ENCODE peak calls at places on chromosomes 16 and 17, in six cellular contexts. S is breast epithelium, L is suprapubic skin, Z is sigmoid colon, O is SK-N-SH, K is transverse colon. C is an unnamed sample.

GRCh38 chr16:69276143-69277115 is 34.7 kb upstream of the VPS4A start:
- DNase-seq in S (no peak), L (no peak), Z (peak; percentile 90), O (peak; percentile 83), K (peak; percentile 31), C (no peak)

GRCh38 chr17:78407387-78407990 is 29.0 kb downstream of the PGS1 start:
- DNase-seq in S (no peak), L (no peak), Z (no peak), O (no peak), K (no peak), C (no peak)

GRCh38 chr17:67013891-67014290 is 30.5 kb upstream of the CACNG1 start:
- DNase-seq in S (no peak), L (no peak), Z (no peak), O (no peak), K (no peak), C (no peak)

GRCh38 chr17:60039096-60039495 is 39.6 kb downstream of the HEATR6 start:
- DNase-seq in S (no peak), L (peak; percentile 62), Z (no peak), O (no peak), K (no peak), C (no peak)

GRCh38 chr17:48335858-48336500 is 94.0 kb downstream of the SKAP1 start:
- DNase-seq in S (no peak), L (no peak), Z (no peak), O (peak; percentile 34), K (no peak), C (no peak)

GRCh38 chr16:3214904-3215600 is 19.9 kb downstream of the ZNF200 start:
- DNase-seq in S (no peak), L (no peak), Z (no peak), O (no peak), K (no peak), C (no peak)

GRCh38 chr17:38425744-38426143 is 2.5 kb upstream of the ARHGAP23 start:
- DNase-seq in S (no peak), L (no peak), Z (peak; percentile 78), O (no peak), K (no peak), C (no peak)

GRCh38 chr16:55621771-55622170 is 34.0 kb upstream of the SLC6A2 start:
- DNase-seq in S (no peak), L (no peak), Z (no peak), O (no peak), K (no peak), C (no peak)

GRCh38 chr17:81090361-81091133 is 55.6 kb downstream of the BAIAP2 start:
- DNase-seq in S (no peak), L (peak; percentile 92), Z (peak; percentile 85), O (peak; percentile 83), K (peak; percentile 55), C (peak; percentile 83)

GRCh38 chr16:17063156-17063555 is 407.6 kb downstream of the XYLT1 start:
- DNase-seq in S (no peak), L (no peak), Z (no peak), O (no peak), K (no peak), C (no peak)

GRCh38 chr17:82613283-82614094 is 34.8 kb downstream of the WDR45B start:
- DNase-seq in S (no peak), L (no peak), Z (no peak), O (peak; percentile 83), K (no peak), C (no peak)

GRCh38 chr17:21029032-21029431 is 13.8 kb downstream of the USP22 start:
- DNase-seq in S (no peak), L (no peak), Z (no peak), O (no peak), K (no peak), C (no peak)

GRCh38 chr16:82630688-82631087 is 3.9 kb downstream of the CDH13 start:
- DNase-seq in S (no peak), L (no peak), Z (peak; percentile 13), O (no peak), K (no peak), C (no peak)

GRCh38 chr17:2187758-2188157 is 115.8 kb downstream of the SMG6 start:
- DNase-seq in S (no peak), L (no peak), Z (no peak), O (no peak), K (no peak), C (no peak)

DNA sequence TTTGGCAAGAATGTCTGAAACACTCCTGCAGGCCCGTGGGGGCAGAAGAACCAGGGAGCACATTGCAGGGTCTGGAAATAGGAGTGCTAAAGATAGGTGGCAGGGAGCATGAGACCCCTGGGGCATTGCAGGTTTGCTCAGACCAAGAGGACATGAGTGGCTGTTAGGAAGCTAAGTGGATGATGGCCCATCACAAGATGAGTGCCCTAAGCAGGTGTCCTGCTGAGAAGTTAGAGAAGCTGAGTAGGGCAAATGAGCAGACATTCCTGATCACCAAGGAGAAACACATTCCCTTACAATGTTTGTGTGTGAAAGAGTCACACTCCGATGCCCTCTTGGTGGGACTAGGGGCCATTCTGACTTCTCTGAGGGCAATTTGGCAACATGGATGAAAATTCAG is 9.9 kb downstream of the MLYCD start:
- DNase-seq in S (no peak), L (no peak), Z (peak; percentile 38), O (no peak), K (no peak), C (no peak)
- TF ChIP-seq POLR2AphosphoS5 in S (no peak), L (no peak), Z (no peak), O (no peak), K (no peak), C (no peak)

GRCh38 chr16:57366544-57367040 is 5.7 kb upstream of the CX3CL1 start:
- DNase-seq in S (no peak), L (no peak), Z (no peak), O (no peak), K (no peak), C (peak; percentile 22)
- TF ChIP-seq POLR2AphosphoS5 in S (no peak), L (no peak), Z (no peak), O (no peak), K (no peak), C (no peak)

GRCh38 chr17:45111838-45112237 is 20.5 kb downstream of the PLCD3 start:
- DNase-seq in S (no peak), L (no peak), Z (no peak), O (no peak), K (no peak), C (no peak)

GRCh38 chr17:45112559-45113423 is 19.5 kb downstream of the PLCD3 start:
- DNase-seq in S (no peak), L (no peak), Z (no peak), O (no peak), K (no peak), C (no peak)

GRCh38 chr17:45108595-45109521 is 23.5 kb downstream of the PLCD3 start:
- DNase-seq in S (no peak), L (no peak), Z (no peak), O (no peak), K (peak; percentile 39), C (no peak)

GRCh38 chr17:45113424-45113754 is 18.9 kb downstream of the PLCD3 start:
- DNase-seq in S (no peak), L (no peak), Z (no peak), O (no peak), K (no peak), C (no peak)

DNA sequence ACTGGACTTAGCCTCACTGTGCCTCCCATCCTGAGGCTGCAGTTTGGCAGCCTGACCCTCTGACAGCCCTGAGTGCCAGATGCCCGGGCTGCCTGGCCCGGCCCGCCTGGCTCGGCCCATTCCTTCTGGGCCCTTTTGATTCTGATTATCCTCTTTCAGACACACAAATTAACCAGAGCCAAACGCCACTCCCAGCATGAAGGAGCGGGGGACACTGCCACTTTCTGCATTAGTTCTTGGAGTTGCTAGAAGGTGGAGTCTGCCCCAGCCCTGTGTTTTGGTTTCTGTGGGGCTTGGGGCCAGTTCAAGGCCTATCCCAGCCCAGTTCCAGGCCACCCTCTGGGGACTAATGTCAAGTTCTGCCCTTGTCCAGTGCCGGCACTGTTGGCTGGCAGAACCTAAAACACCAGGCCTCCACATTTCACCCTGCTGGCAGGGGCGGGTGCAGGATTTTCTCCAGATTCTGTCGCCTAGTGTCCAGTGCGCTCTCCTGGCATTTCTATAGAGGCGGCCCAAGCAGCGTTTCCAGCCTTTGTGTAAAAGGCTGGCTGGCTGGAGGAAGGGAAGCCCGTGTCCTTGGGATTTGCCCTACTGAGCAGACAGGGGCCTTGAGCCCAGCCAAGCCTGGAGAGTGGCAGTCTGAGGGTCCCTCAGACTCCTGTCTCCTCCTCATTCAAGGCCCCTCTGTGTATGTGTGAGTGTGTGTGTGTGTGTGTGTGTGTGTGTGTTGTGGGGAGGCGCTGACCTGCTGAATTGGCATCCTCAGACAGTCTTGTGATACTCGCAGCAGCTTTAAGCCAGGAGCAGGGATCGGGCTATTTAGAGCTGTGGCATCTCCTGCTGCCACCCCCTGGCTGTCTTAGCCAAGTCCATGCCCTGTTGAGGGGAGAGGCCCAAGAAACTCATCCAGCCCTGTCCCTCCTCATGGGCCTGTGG is 21.4 kb downstream of the PLCD3 start:
- DNase-seq in S (no peak), L (no peak), Z (peak; percentile 89), O (peak; percentile 36), K (no peak), C (no peak)
- TF ChIP-seq POLR2AphosphoS5 in S (no peak), L (no peak), Z (no peak), O (no peak), K (no peak), C (no peak)

GRCh38 chr17:41530062-41531048 is 2.2 kb upstream of the KRT19 start:
- DNase-seq in S (no peak), L (no peak), Z (no peak), O (peak; percentile 93), K (peak; percentile 58), C (no peak)
- TF ChIP-seq POLR2AphosphoS5 in S (no peak), L (no peak), Z (no peak), O (peak; percentile 91), K (peak; percentile 60), C (no peak)

DNA sequence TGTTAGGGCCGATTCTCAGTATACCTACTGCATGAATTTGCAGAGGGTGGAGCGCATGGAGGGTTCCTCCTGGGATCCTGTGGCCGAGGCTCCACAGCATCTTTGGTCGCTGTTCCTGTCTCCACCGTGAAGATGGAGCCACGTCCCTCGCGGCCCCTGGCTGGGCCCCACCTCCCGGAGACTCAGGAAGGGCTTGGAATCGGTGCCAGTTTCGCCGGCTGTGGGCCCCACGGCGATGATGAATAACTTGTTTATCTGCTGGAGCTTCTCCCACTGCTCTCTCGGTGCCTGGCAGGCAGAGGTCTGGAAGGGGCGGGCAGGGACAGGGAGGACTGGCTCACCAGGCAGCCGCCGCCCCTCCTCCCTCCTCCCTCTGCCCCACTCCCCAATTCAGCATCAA is 8.1 kb downstream of the SLC5A11 start:
- DNase-seq in S (no peak), L (no peak), Z (peak; percentile 70), O (peak; percentile 75), K (no peak), C (no peak)
- TF ChIP-seq POLR2AphosphoS5 in S (no peak), L (no peak), Z (no peak), O (no peak), K (no peak), C (no peak)

GRCh38 chr16:28319476-28320022 is 27.2 kb downstream of the SBK1 start:
- DNase-seq in S (no peak), L (no peak), Z (no peak), O (no peak), K (no peak), C (no peak)
- TF ChIP-seq POLR2AphosphoS5 in S (no peak), L (no peak), Z (no peak), O (no peak), K (no peak), C (no peak)